ENCODE peak calls at places on chromosomes 12 and 14, in ten cellular contexts. J is islet precursor cell, H is RWPE1, T is HS-5, S is NB4, O is stomach, L is NCI-H1105 treated with DMSO at 0.1 percent for 48 hours, Y is GM10248, M is NCI-H1417, R is dermis microvascular lymphatic vessel endothelial cell. C is an unnamed sample.

GRCh38 chr14:58072288-58073071 is 79.5 kb downstream of the ARMH4 start:
- DNase-seq in L (peak; percentile 57), O (peak; percentile 33), S (peak; percentile 69), T (peak; percentile 11), R (peak; percentile 63), M (peak; percentile 78), Y (peak; percentile 41), J (peak; percentile 77), H (peak; percentile 42), C (peak; percentile 50)

GRCh38 chr14:72958548-72958947 is 32.3 kb downstream of the DCAF4 start:
- DNase-seq in O (no peak), Y (no peak), M (no peak), L (no peak), J (no peak), T (no peak), S (no peak), H (no peak), R (no peak), C (no peak)

GRCh38 chr12:18859400-18859799 is 121.5 kb downstream of the CAPZA3 start:
- DNase-seq in J (no peak), S (no peak), T (no peak), L (no peak), H (no peak), R (no peak), M (no peak), Y (no peak), O (no peak), C (no peak)

GRCh38 chr14:83147006-83147405 is 1613.4 kb upstream of the SEL1L start:
- DNase-seq in S (no peak), R (no peak), L (no peak), J (no peak), M (no peak), T (peak; percentile 34), H (no peak), O (no peak), Y (no peak), C (no peak)

GRCh38 chr14:58738189-58738836 is 100.6 kb downstream of the DACT1 start:
- DNase-seq in J (peak; percentile 56), L (no peak), M (no peak), S (no peak), T (peak; percentile 70), O (no peak), H (peak; percentile 30), Y (no peak), R (no peak), C (peak; percentile 79)

GRCh38 chr12:84341467-84342193 is 571.0 kb downstream of the SLC6A15 start:
- DNase-seq in H (no peak), Y (no peak), S (no peak), M (no peak), R (no peak), T (no peak), J (no peak), O (no peak), L (no peak), C (no peak)

GRCh38 chr14:68394113-68394718 is 398.7 kb downstream of the ZFP36L1 start:
- DNase-seq in R (no peak), L (no peak), H (no peak), O (no peak), T (no peak), S (no peak), M (no peak), J (no peak), Y (no peak), C (no peak)

GRCh38 chr12:93624595-93625294 is 52.3 kb downstream of the SOCS2 start:
- DNase-seq in M (no peak), Y (peak; percentile 41), J (no peak), T (peak; percentile 95), S (no peak), O (no peak), R (peak; percentile 40), H (peak; percentile 93), L (no peak), C (peak; percentile 95)

GRCh38 chr12:102676812-102677211 is 196.4 kb upstream of the IGF1 start:
- DNase-seq in H (no peak), R (no peak), S (no peak), T (no peak), J (no peak), M (no peak), O (no peak), Y (no peak), L (no peak), C (no peak)

GRCh38 chr12:121334513-121335343 is 17.5 kb downstream of the ANAPC5 start:
- DNase-seq in S (peak; percentile 82), T (peak; percentile 10), R (peak; percentile 40), H (peak; percentile 62), M (peak; percentile 70), Y (peak; percentile 72), J (no peak), O (no peak), L (peak; percentile 82), C (peak; percentile 74)

GRCh38 chr14:78188882-78189281 is 18.7 kb downstream of the NRXN3 start:
- DNase-seq in O (no peak), J (no peak), S (no peak), L (no peak), H (no peak), Y (no peak), M (no peak), R (no peak), T (no peak), C (no peak)

GRCh38 chr14:52175982-52176502 is 91.5 kb upstream of the PTGDR start:
- DNase-seq in Y (no peak), O (no peak), R (no peak), M (no peak), L (no peak), J (no peak), T (no peak), S (no peak), H (no peak), C (no peak)

GRCh38 chr14:38430522-38430921 is 174.6 kb upstream of the CLEC14A start:
- DNase-seq in M (no peak), T (no peak), L (no peak), S (no peak), H (no peak), R (no peak), O (no peak), Y (no peak), J (no peak), C (no peak)